ENCODE peak calls at places on chromosomes 3 and 15, in ten cellular contexts. C is A673; F is GM12865; M is GM10248; H is IMR-90; L is B cell; Z is activated CD8-positive, alpha-beta T cell treated with anti-CD3 and anti-CD28 coated beads for 36 hours; A is BJ; E is thyroid gland; G is A549. Y is an unnamed sample.
A peak's percentile ranks its signal among the peaks of the same experiment; 100 is the strongest.

GRCh38 chr3:134463676-134464611 is 21.8 kb downstream of the ANAPC13 start:
- DNase-seq in C (peak; percentile 26), F (no peak), M (no peak), H (peak; percentile 99), L (no peak), Z (no peak), A (peak; percentile 100), E (no peak), G (no peak), Y (peak; percentile 89)

GRCh38 chr3:126706631-126707030 is 2.6 kb downstream of the CHCHD6 start:
- DNase-seq in C (no peak), F (no peak), M (peak; percentile 1), H (no peak), L (no peak), Z (no peak), A (no peak), E (no peak), G (no peak), Y (no peak)

GRCh38 chr3:192038726-192039125 is 577.8 kb downstream of the PYDC2 start:
- DNase-seq in C (no peak), F (no peak), M (no peak), H (no peak), L (no peak), Z (no peak), A (no peak), E (no peak), G (peak; percentile 5), Y (no peak)

GRCh38 chr3:102511168-102511567 is 76.4 kb downstream of the ZPLD1 start:
- DNase-seq in C (no peak), F (no peak), M (no peak), H (no peak), L (no peak), Z (no peak), A (no peak), E (no peak), G (no peak), Y (no peak)

GRCh38 chr15:50933353-50933752 is 24.9 kb downstream of the AP4E1 start:
- DNase-seq in C (no peak), F (no peak), M (no peak), H (no peak), L (no peak), Z (no peak), A (no peak), E (no peak), G (no peak), Y (no peak)

GRCh38 chr15:42593143-42593542 is 17.7 kb downstream of the STARD9 start:
- DNase-seq in C (no peak), F (no peak), M (no peak), H (peak; percentile 21), L (no peak), Z (no peak), A (no peak), E (no peak), G (no peak), Y (no peak)

GRCh38 chr3:94627689-94628088 is 564.8 kb downstream of the NSUN3 start:
- DNase-seq in C (no peak), F (no peak), M (no peak), H (no peak), L (no peak), Z (no peak), A (no peak), E (no peak), G (no peak), Y (no peak)

GRCh38 chr15:78312551-78312950 is 13.1 kb upstream of the SKIC8 start:
- DNase-seq in C (no peak), F (no peak), M (no peak), H (no peak), L (no peak), Z (no peak), A (no peak), E (no peak), G (no peak), Y (no peak)

GRCh38 chr3:46846624-46847542 is 16.4 kb downstream of the MYL3 start:
- DNase-seq in C (no peak), F (no peak), M (no peak), H (no peak), L (no peak), Z (no peak), A (no peak), E (no peak), G (no peak), Y (no peak)

GRCh38 chr3:46847744-46848143 is 15.5 kb downstream of the MYL3 start:
- DNase-seq in C (no peak), F (no peak), M (no peak), H (no peak), L (no peak), Z (no peak), A (no peak), E (no peak), G (no peak), Y (no peak)

GRCh38 chr3:46849686-46850467 is 13.4 kb downstream of the MYL3 start:
- DNase-seq in C (no peak), F (no peak), M (no peak), H (no peak), L (no peak), Z (no peak), A (no peak), E (no peak), G (no peak), Y (no peak)

GRCh38 chr3:46849098-46849631 is 14.1 kb downstream of the MYL3 start:
- DNase-seq in C (no peak), F (no peak), M (no peak), H (no peak), L (no peak), Z (no peak), A (no peak), E (no peak), G (no peak), Y (no peak)

GRCh38 chr3:46848271-46849097 is 14.8 kb downstream of the MYL3 start:
- DNase-seq in C (peak; percentile 12), F (peak; percentile 36), M (no peak), H (peak; percentile 22), L (no peak), Z (peak; percentile 64), A (peak; percentile 27), E (no peak), G (no peak), Y (no peak)
- TF ChIP-seq CTCF in C (peak; percentile 48), F (peak; percentile 61), M (peak; percentile 45), H (peak; percentile 29), L (peak; percentile 39), Z (peak; percentile 55), A (peak; percentile 61), E (no peak), G (no peak), Y (peak; percentile 38)

GRCh38 chr15:87032291-87032690 is 952.6 kb downstream of the AGBL1 start:
- DNase-seq in C (no peak), F (no peak), M (no peak), H (no peak), L (no peak), Z (no peak), A (no peak), E (no peak), G (no peak), Y (no peak)

GRCh38 chr15:87031545-87032230 is 952.0 kb downstream of the AGBL1 start:
- DNase-seq in C (no peak), F (no peak), M (no peak), H (no peak), L (no peak), Z (no peak), A (no peak), E (no peak), G (no peak), Y (no peak)

GRCh38 chr15:87034886-87035285 is 955.2 kb downstream of the AGBL1 start:
- DNase-seq in C (no peak), F (no peak), M (no peak), H (no peak), L (no peak), Z (no peak), A (no peak), E (no peak), G (no peak), Y (no peak)

GRCh38 chr15:87038404-87038803 is 958.7 kb downstream of the AGBL1 start:
- DNase-seq in C (no peak), F (no peak), M (no peak), H (no peak), L (no peak), Z (no peak), A (no peak), E (no peak), G (no peak), Y (no peak)

GRCh38 chr15:87033056-87033455 is 953.4 kb downstream of the AGBL1 start:
- DNase-seq in C (no peak), F (no peak), M (no peak), H (no peak), L (no peak), Z (no peak), A (no peak), E (no peak), G (peak; percentile 13), Y (no peak)
- TF ChIP-seq CTCF in C (no peak), F (no peak), M (no peak), H (peak; percentile 2), L (no peak), Z (no peak), A (peak; percentile 19), E (no peak), G (no peak), Y (no peak)

GRCh38 chr3:377158-377561 is 180.6 kb downstream of the CHL1 start:
- DNase-seq in C (peak; percentile 56), F (peak; percentile 50), M (peak; percentile 15), H (peak; percentile 63), L (no peak), Z (no peak), A (no peak), E (no peak), G (peak; percentile 50), Y (no peak)
- TF ChIP-seq CTCF in C (peak; percentile 64), F (peak; percentile 32), M (peak; percentile 53), H (peak; percentile 57), L (peak; percentile 80), Z (peak; percentile 20), A (no peak), E (no peak), G (peak; percentile 62), Y (peak; percentile 42)

GRCh38 chr3:13673207-13673606 is 124.3 kb downstream of the FBLN2 start:
- DNase-seq in C (no peak), F (no peak), M (no peak), H (no peak), L (no peak), Z (no peak), A (no peak), E (no peak), G (no peak), Y (no peak)
- TF ChIP-seq CTCF in C (peak; percentile 31), F (no peak), M (peak; percentile 7), H (no peak), L (no peak), Z (no peak), A (peak; percentile 38), E (no peak), G (peak; percentile 8), Y (peak; percentile 44)